ENCODE peak calls at places on chromosomes 4 and X, in four cellular contexts. One of them, this sample, is unnamed.

GRCh38 chrX:3733043-3733430 is 19.6 kb upstream of the PRKX start:
- DNase-seq in AG04450: no peak
- DNase-seq in aorta: no peak
- DNase-seq in endodermal cell: no peak
- DNase-seq in this sample: no peak

GRCh38 chr4:151709071-151709470 is 51.7 kb downstream of the GATB start:
- DNase-seq in AG04450: no peak
- DNase-seq in aorta: no peak
- DNase-seq in endodermal cell: no peak
- DNase-seq in this sample: no peak

GRCh38 chr4:82913305-82913704 is 12.8 kb downstream of the THAP9 start:
- DNase-seq in aorta: no peak
- DNase-seq in AG04450: no peak
- DNase-seq in endodermal cell: no peak
- DNase-seq in this sample: no peak

GRCh38 chr4:142088906-142089305 is 452.5 kb downstream of the IL15 start:
- DNase-seq in endodermal cell: no peak
- DNase-seq in aorta: no peak
- DNase-seq in AG04450: no peak
- DNase-seq in this sample: no peak

GRCh38 chr4:110878413-110878812 is 255.5 kb upstream of the PITX2 start:
- DNase-seq in AG04450: no peak
- DNase-seq in endodermal cell: no peak
- DNase-seq in aorta: no peak
- DNase-seq in this sample: no peak

GRCh38 chr4:7061815-7062214 is 6.0 kb downstream of the GRPEL1 start:
- DNase-seq in AG04450: no peak
- DNase-seq in endodermal cell: no peak
- DNase-seq in aorta: no peak
- DNase-seq in this sample: no peak

GRCh38 chrX:107290019-107290418 is 83.6 kb downstream of the DNAAF6 start:
- DNase-seq in endodermal cell: no peak
- DNase-seq in AG04450: no peak
- DNase-seq in aorta: no peak
- DNase-seq in this sample: no peak

GRCh38 chrX:136867518-136867917 is 13.0 kb downstream of the RBMX start:
- DNase-seq in AG04450: no peak
- DNase-seq in endodermal cell: no peak
- DNase-seq in aorta: no peak
- DNase-seq in this sample: no peak

GRCh38 chrX:107667426-107667825 is 39.1 kb downstream of the PRPS1 start:
- DNase-seq in AG04450: no peak
- DNase-seq in endodermal cell: peak
- DNase-seq in aorta: no peak
- DNase-seq in this sample: no peak

GRCh38 chr4:114597410-114598115 is 1.0 kb upstream of the UGT8 start:
- DNase-seq in aorta: no peak
- DNase-seq in AG04450: no peak
- DNase-seq in endodermal cell: peak
- DNase-seq in this sample: no peak

GRCh38 chrX:130082244-130083106 is 27.8 kb downstream of the ELF4 start:
- DNase-seq in AG04450: no peak
- DNase-seq in aorta: peak
- DNase-seq in endodermal cell: no peak
- DNase-seq in this sample: peak

GRCh38 chrX:71315917-71316316 is 14.4 kb downstream of the ITGB1BP2 start:
- DNase-seq in AG04450: peak
- DNase-seq in endodermal cell: no peak
- DNase-seq in aorta: peak
- DNase-seq in this sample: no peak

GRCh38 chr4:948936-949300 is 16.7 kb downstream of the TMEM175 start:
- DNase-seq in AG04450: no peak
- DNase-seq in endodermal cell: peak
- DNase-seq in aorta: no peak
- DNase-seq in this sample: peak
- H3K27ac ChIP-seq in AG04450: no peak
- H3K27ac ChIP-seq in endodermal cell: no peak
- H3K27ac ChIP-seq in aorta: no peak
- H3K27ac ChIP-seq in this sample: no peak

DNA sequence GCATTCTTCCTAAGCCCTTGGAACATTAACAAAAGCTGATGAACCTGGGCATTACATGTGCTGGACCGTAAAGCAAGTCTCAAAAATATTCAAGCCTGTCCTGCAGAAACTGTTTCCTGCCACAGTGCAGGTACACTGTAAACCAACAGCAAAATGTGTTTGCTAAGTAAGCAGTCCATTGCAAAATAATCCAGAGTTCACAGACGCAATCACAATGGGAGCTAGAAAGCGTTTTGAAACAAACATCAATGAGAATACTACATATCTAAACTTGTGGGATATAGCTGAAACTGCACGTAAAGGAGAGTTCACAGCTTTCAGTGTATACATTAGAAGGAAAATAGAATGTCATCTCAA is 61.6 kb downstream of the RGS12 start:
- DNase-seq in aorta: no peak
- DNase-seq in AG04450: no peak
- DNase-seq in endodermal cell: no peak
- DNase-seq in this sample: no peak
- H3K27ac ChIP-seq in aorta: no peak
- H3K27ac ChIP-seq in AG04450: no peak
- H3K27ac ChIP-seq in endodermal cell: no peak
- H3K27ac ChIP-seq in this sample: no peak

GRCh38 chrX:28472926-28473325 is 114.3 kb upstream of the IL1RAPL1 start:
- DNase-seq in endodermal cell: no peak
- DNase-seq in AG04450: no peak
- DNase-seq in aorta: no peak
- DNase-seq in this sample: no peak
- H3K27ac ChIP-seq in endodermal cell: no peak
- H3K27ac ChIP-seq in AG04450: no peak
- H3K27ac ChIP-seq in aorta: no peak
- H3K27ac ChIP-seq in this sample: no peak

DNA sequence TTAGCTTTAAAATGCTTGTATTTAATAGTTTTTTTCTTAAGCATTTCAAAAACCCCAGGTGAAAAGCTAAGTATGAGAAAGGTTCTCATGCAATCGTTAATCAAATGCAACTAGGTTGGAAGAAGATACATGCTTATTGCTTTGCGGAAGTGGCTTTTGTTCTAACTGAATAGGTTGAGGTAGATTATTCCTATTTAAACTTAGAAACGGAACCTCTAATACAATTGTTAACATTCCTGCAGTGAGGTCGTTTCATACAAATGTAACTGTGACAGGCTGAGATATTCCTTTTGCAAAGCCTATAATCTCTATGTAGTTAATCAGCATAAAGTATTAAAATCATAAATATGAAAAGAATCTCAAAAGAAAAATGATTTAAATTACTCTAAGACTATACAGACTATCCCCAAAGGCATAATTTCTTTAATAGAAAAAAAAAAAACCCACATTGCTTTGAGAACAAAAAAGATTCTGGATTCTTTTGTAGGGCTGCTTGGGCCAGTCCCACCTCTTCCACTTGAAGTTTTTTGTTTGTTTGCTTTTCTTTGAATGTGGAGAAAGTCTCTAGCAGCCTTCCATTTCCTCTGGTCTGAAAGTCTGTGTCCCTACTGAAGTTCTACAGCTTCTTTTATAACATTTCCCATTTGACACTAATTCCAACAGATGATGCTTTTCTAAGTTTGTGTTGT is 25.6 kb upstream of the SORBS2 start:
- DNase-seq in AG04450: no peak
- DNase-seq in endodermal cell: no peak
- DNase-seq in aorta: no peak
- DNase-seq in this sample: no peak
- H3K27ac ChIP-seq in AG04450: no peak
- H3K27ac ChIP-seq in endodermal cell: peak
- H3K27ac ChIP-seq in aorta: no peak
- H3K27ac ChIP-seq in this sample: no peak

DNA sequence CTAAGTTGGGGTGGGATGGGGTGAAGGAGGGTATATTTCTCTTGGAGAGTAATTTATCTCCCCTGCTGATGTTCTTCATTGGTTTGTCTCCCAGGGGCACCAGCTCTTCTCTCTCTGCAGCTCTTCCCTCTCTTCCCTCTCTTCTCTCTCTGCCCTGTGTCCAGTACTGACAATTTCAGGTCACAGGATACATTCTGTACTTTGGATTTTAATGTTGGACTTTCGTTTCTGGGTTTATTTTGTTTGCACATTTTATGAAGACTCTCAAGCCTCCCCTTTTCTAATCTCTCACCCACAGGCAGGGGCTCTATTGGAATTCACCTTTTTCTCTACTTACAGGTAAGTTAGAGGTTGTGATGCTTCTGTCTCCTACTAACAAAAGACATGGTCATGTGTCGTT is 165.5 kb downstream of the CPEB2 start:
- DNase-seq in aorta: no peak
- DNase-seq in AG04450: no peak
- DNase-seq in endodermal cell: no peak
- DNase-seq in this sample: no peak
- H3K27ac ChIP-seq in aorta: no peak
- H3K27ac ChIP-seq in AG04450: no peak
- H3K27ac ChIP-seq in endodermal cell: no peak
- H3K27ac ChIP-seq in this sample: no peak

DNA sequence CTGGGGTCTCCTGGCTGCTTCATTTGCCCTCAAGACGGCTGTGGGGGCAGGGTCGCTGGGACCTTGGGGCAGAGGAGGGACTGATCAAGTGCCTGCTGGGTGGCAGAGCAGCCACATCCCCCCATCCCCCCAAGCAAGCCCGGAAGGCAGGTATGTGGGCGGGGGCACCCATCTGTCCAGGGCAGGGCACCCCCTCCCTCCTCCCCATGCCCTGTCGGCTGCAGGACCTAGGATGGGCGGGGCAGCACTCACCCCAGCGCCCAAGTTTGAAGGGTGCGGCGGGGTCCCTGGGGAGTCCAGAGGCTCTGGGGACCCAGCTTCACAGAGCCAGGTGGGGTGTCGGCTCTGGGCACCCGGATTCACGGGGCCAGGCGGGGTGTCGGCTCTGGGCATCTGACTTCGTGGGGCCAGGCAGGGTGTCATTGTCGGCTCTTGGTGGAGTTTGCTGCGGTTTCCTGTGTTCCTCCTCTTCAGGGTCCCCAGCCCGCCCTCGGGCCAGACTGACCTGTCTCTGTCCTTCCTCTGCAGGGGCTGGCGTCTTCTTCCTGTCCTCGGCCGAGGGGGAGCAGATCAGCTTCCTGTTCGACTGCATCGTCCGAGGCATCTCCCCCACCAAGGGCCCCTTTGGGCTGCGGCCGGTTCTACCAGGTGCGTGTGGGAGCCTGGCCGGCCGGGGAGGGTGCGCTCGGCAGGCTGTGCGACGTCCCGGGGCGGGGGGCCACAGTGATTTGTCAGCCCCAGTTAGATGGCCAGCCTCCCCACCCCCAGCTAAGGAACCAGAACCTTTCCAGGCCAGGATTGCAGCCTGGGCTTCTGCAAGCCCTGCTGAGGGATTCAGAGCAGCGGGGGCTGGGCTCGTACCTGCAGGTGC is 22.1 kb downstream of the DOK7 start:
- DNase-seq in aorta: no peak
- DNase-seq in AG04450: no peak
- DNase-seq in endodermal cell: no peak
- DNase-seq in this sample: no peak
- H3K27ac ChIP-seq in aorta: peak
- H3K27ac ChIP-seq in AG04450: no peak
- H3K27ac ChIP-seq in endodermal cell: no peak
- H3K27ac ChIP-seq in this sample: peak

GRCh38 chr4:48205092-48205491 is 64.5 kb downstream of the TEC start:
- DNase-seq in AG04450: no peak
- DNase-seq in endodermal cell: no peak
- DNase-seq in aorta: no peak
- DNase-seq in this sample: no peak
- H3K27ac ChIP-seq in AG04450: no peak
- H3K27ac ChIP-seq in endodermal cell: no peak
- H3K27ac ChIP-seq in aorta: no peak
- H3K27ac ChIP-seq in this sample: no peak

GRCh38 chr4:185222598-185222997 is 13.2 kb downstream of the SNX25 start:
- DNase-seq in aorta: no peak
- DNase-seq in AG04450: no peak
- DNase-seq in endodermal cell: no peak
- DNase-seq in this sample: no peak

GRCh38 chr4:185219551-185220344 is 10.3 kb downstream of the SNX25 start:
- DNase-seq in AG04450: no peak
- DNase-seq in aorta: no peak
- DNase-seq in endodermal cell: no peak
- DNase-seq in this sample: no peak

GRCh38 chr4:185221912-185222311 is 12.5 kb downstream of the SNX25 start:
- DNase-seq in aorta: no peak
- DNase-seq in AG04450: no peak
- DNase-seq in endodermal cell: no peak
- DNase-seq in this sample: no peak

GRCh38 chr4:185224597-185224996 is 15.2 kb downstream of the SNX25 start:
- DNase-seq in aorta: no peak
- DNase-seq in AG04450: no peak
- DNase-seq in endodermal cell: no peak
- DNase-seq in this sample: no peak

DNA sequence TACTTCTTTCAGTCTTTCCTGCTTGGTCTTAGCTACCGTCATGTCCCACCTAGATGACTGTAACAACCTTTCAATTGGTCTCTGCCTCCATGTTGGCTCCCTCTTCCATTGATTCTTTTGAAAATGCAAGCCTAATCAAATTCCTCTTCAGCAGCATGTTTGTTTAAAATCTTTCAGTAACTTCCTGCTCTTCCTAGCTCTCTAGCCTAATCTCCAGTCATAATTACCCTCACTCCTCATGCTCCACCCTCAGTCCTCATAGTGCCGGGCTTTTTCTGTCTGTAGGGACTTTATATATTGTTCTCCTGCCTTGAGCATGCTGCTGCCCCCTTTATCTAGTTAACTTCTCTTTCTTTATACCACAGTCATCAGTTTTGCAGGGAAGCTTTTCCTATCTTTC is 12.1 kb downstream of the SNX25 start:
- DNase-seq in endodermal cell: no peak
- DNase-seq in AG04450: no peak
- DNase-seq in aorta: no peak
- DNase-seq in this sample: no peak
- H3K27ac ChIP-seq in endodermal cell: no peak
- H3K27ac ChIP-seq in AG04450: no peak
- H3K27ac ChIP-seq in aorta: no peak
- H3K27ac ChIP-seq in this sample: no peak

GRCh38 chr4:78611215-78611558 is 59.6 kb downstream of the ANXA3 start:
- DNase-seq in endodermal cell: no peak
- DNase-seq in AG04450: no peak
- DNase-seq in aorta: no peak
- DNase-seq in this sample: no peak
- H3K27ac ChIP-seq in endodermal cell: no peak
- H3K27ac ChIP-seq in AG04450: no peak
- H3K27ac ChIP-seq in aorta: no peak
- H3K27ac ChIP-seq in this sample: no peak

This sample was measured in psoas muscle.